ENCODE peak calls at places on chromosomes 6 and 20, in six cellular contexts. B is SK-N-SH, A is H1, Y is K562, S is HepG2, O is GM12878. R is an unnamed sample.

GRCh38 chr6:141103246-141103645 is 1029.5 kb upstream of the GJE1 start:
- DNase-seq in O (no peak), B (no peak), S (no peak), Y (no peak), A (no peak), R (no peak)

GRCh38 chr20:54619181-54619580 is 143.8 kb downstream of the DOK5 start:
- DNase-seq in S (no peak), B (no peak), Y (no peak), A (no peak), O (no peak), R (no peak)

GRCh38 chr6:21595265-21595950 is 1.9 kb downstream of the SOX4 start:
- DNase-seq in O (no peak), Y (no peak), B (peak; percentile 34), S (no peak), A (no peak), R (peak; percentile 12)

GRCh38 chr20:57902478-57902877 is 192.7 kb upstream of the PMEPA1 start:
- DNase-seq in S (no peak), A (no peak), Y (no peak), O (no peak), B (no peak), R (no peak)

GRCh38 chr6:25427549-25427948 is 148.4 kb downstream of the CARMIL1 start:
- DNase-seq in O (no peak), B (no peak), Y (no peak), S (no peak), A (no peak), R (no peak)

GRCh38 chr6:20600831-20601230 is 66.6 kb downstream of the CDKAL1 start:
- DNase-seq in Y (no peak), B (peak; percentile 18), S (no peak), A (no peak), O (no peak), R (no peak)

GRCh38 chr6:125597411-125598253 is 151.8 kb upstream of the HEY2 start:
- DNase-seq in Y (no peak), B (no peak), S (no peak), A (no peak), O (no peak), R (no peak)

GRCh38 chr6:29641430-29642213 is 8.6 kb upstream of the GABBR1 start:
- DNase-seq in O (no peak), S (no peak), Y (peak; percentile 71), B (no peak), A (no peak), R (no peak)

GRCh38 chr20:6975326-6975725 is 207.8 kb downstream of the BMP2 start:
- DNase-seq in A (no peak), S (no peak), B (no peak), Y (no peak), O (no peak), R (no peak)

GRCh38 chr20:38034108-38034649 is 633 bp downstream of the RPRD1B start:
- DNase-seq in S (no peak), B (no peak), Y (peak; percentile 26), O (no peak), A (no peak), R (no peak)

DNA sequence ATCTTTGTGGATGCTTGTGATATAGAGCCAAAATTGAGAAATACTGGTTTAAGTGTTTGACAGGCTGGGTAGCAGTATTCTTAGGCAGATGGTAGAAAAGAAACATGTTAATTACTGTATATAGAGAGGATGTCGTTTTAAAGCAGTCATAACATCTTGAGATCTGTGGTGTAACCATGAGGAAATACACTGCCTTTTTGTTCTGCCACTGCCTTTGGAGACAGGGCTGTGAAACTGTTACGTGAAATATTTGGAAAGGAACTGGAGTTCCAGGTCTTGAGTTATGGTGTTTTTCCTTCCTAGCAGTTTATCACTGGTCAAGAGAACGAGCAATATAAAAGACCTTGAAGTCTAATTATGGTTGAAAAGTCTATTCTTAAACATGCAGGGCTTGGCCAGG is 19.5 kb downstream of the STXBP5 start:
- DNase-seq in O (no peak), Y (no peak), A (no peak), S (no peak), B (no peak), R (no peak)
- TF ChIP-seq GABPA in O (no peak), Y (no peak), A (no peak), S (no peak), B (no peak), R (no peak)

GRCh38 chr20:32612351-32612750 is 27.2 kb upstream of the NOL4L start:
- DNase-seq in Y (no peak), A (no peak), B (no peak), O (no peak), S (no peak), R (no peak)
- TF ChIP-seq GABPA in Y (no peak), A (no peak), B (no peak), O (no peak), S (no peak), R (no peak)

DNA sequence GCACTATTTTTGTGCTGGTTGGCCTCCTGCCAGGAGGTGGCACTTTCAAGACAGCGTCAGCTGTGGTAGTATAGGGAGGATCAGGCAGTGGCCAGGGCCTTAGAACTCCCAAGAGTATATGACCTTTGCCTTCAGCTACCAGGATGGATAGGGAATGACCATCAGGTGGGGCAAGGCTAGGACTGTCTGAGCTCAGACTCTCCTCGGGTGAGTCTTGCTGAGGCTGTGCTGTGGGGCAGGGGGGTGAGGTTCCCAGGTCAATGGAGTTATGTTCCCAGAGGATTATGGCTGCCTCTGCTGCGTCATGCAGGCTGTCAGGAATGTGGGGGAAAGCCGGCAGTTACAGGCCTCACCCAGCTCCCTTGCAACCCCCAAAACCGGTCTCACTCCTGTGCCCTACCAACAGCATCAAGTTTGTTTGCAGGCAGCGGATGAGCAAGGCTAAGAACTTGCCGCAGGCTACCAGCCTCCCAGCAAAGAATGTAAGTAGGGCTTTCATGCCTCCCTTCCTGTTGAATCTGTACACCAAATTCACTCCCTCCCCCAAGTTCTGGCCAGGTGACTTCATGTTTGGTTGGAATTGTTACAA is 93.5 kb downstream of the ESR1 start:
- DNase-seq in O (no peak), B (no peak), S (peak; percentile 5), A (no peak), Y (no peak), R (no peak)
- TF ChIP-seq GABPA in O (no peak), B (no peak), S (no peak), A (no peak), Y (no peak), R (no peak)

DNA sequence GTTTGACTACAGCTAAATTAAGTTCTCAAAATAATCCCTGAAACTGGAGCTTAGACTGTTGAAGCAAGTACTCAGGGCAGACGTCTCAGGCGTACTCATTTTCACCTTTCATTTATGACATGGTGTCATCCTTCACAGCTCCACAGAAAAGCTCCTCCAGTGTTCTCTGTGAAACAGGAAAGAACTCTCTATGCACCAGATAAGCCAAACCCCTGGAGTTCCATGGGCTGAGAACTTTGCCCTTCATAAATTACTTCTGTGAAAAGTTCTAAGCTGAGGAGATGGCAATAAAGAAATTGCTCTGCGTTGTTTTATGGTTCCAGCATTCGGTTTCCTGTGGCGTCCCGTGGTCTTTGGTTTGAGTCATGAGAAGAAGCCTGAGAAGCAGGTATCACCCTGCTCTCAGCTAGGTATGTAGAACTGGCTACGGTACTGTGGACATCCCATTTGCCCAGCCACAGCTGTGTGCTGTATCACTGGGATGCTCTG is 20.2 kb upstream of the RREB1 start:
- DNase-seq in Y (no peak), S (no peak), A (no peak), B (no peak), O (peak; percentile 36), R (no peak)
- TF ChIP-seq GABPA in Y (no peak), S (no peak), A (no peak), B (no peak), O (no peak), R (no peak)

R was measured in HL-60.